ENCODE peak calls at places on chromosome 15, in four cellular contexts. U is GM23248, O is neural progenitor cell, D is thyroid gland. Y is an unnamed sample.

GRCh38 chr15:95468820-95469219 is 861.7 kb upstream of the NR2F2 start:
- DNase-seq in U (no peak), O (no peak), D (no peak), Y (no peak)

GRCh38 chr15:93483923-93484322 is 394.9 kb upstream of the RGMA start:
- DNase-seq in U (no peak), O (no peak), D (no peak), Y (no peak)

GRCh38 chr15:74780983-74781672 is 752 bp upstream of the CSK start:
- DNase-seq in U (peak; percentile 51), O (no peak), D (no peak), Y (no peak)

GRCh38 chr15:80433836-80434235 is 29.7 kb downstream of the ARNT2 start:
- DNase-seq in U (no peak), O (no peak), D (no peak), Y (no peak)

GRCh38 chr15:95972136-95972553 is 358.4 kb upstream of the NR2F2 start:
- DNase-seq in U (peak; percentile 90), O (no peak), D (no peak), Y (peak; percentile 26)

GRCh38 chr15:36331531-36332275 is 247.7 kb upstream of the CDIN1 start:
- DNase-seq in U (peak; percentile 44), O (no peak), D (no peak), Y (no peak)

GRCh38 chr15:59158701-59159034 is 48.0 kb upstream of the LDHAL6B start:
- DNase-seq in U (no peak), O (no peak), D (peak; percentile 91), Y (no peak)

GRCh38 chr15:22884344-22884743 is 45.9 kb downstream of the NIPA2 start:
- DNase-seq in U (no peak), O (peak; percentile 16), D (peak; percentile 34), Y (no peak)

GRCh38 chr15:31214864-31215489 is 111.7 kb upstream of the KLF13 start:
- DNase-seq in U (peak; percentile 85), O (no peak), D (peak; percentile 93), Y (peak; percentile 64)

GRCh38 chr15:70475921-70476320 is 287.4 kb downstream of the UACA start:
- DNase-seq in U (no peak), O (no peak), D (no peak), Y (peak; percentile 44)

GRCh38 chr15:98586066-98586465 is 62.3 kb upstream of the IGF1R start:
- DNase-seq in U (no peak), O (no peak), D (no peak), Y (no peak)

GRCh38 chr15:50953302-50953701 is 44.8 kb downstream of the AP4E1 start:
- DNase-seq in U (peak; percentile 66), O (no peak), D (no peak), Y (no peak)

GRCh38 chr15:32029409-32029861 is 880 bp upstream of the CHRNA7 start:
- DNase-seq in U (peak; percentile 4), O (peak; percentile 80), D (peak; percentile 39), Y (peak; percentile 17)

GRCh38 chr15:89829616-89830440 is 15.2 kb upstream of the ANPEP start:
- DNase-seq in U (no peak), O (no peak), D (no peak), Y (no peak)

GRCh38 chr15:75203017-75203907 is 1.6 kb downstream of the C15orf39 start:
- DNase-seq in U (peak; percentile 53), O (peak; percentile 15), D (peak; percentile 33), Y (no peak)

GRCh38 chr15:88604381-88604951 is 16.7 kb upstream of the AEN start:
- DNase-seq in U (no peak), O (peak; percentile 61), D (peak; percentile 86), Y (no peak)
- H3K27me3 ChIP-seq in U (peaks cover 45% of the 10 kb centered on the region), O (peaks cover 91% of the 10 kb centered on the region), D (no peaks in the 10 kb centered on the region), Y (peaks cover 67% of the 10 kb centered on the region)

GRCh38 chr15:78338756-78339155 is 1.4 kb upstream of the CRABP1 start:
- DNase-seq in U (no peak), O (no peak), D (peak; percentile 93), Y (no peak)
- H3K27me3 ChIP-seq in U (peaks cover 72% of the 10 kb centered on the region), O (peaks cover 48% of the 10 kb centered on the region), D (no peaks in the 10 kb centered on the region), Y (peaks cover 49% of the 10 kb centered on the region)

DNA sequence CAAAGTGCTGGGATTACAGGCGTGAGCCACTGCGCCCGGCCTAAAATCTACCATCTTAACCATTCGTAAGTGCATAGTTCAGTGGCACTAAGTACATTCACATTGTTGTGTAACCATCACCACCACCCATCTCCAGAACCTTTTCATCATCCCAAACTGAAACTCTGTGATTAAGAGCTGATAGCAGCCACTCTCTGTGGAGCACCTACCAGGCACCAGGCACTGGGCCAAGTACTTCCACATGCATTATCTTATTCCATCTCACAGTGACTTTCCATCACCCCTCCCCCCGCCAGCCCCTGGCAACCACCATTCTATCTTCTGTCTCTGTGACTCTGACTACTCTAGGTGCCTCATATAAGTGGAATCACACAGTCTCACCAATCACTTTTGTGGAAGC is 2.3 kb upstream of the INSYN1 start:
- DNase-seq in U (no peak), O (no peak), D (no peak), Y (no peak)
- H3K27me3 ChIP-seq in U (peaks cover 38% of the 10 kb centered on the region), O (peaks cover 50% of the 10 kb centered on the region), D (peaks cover 7% of the 10 kb centered on the region), Y (peaks cover 5% of the 10 kb centered on the region)

DNA sequence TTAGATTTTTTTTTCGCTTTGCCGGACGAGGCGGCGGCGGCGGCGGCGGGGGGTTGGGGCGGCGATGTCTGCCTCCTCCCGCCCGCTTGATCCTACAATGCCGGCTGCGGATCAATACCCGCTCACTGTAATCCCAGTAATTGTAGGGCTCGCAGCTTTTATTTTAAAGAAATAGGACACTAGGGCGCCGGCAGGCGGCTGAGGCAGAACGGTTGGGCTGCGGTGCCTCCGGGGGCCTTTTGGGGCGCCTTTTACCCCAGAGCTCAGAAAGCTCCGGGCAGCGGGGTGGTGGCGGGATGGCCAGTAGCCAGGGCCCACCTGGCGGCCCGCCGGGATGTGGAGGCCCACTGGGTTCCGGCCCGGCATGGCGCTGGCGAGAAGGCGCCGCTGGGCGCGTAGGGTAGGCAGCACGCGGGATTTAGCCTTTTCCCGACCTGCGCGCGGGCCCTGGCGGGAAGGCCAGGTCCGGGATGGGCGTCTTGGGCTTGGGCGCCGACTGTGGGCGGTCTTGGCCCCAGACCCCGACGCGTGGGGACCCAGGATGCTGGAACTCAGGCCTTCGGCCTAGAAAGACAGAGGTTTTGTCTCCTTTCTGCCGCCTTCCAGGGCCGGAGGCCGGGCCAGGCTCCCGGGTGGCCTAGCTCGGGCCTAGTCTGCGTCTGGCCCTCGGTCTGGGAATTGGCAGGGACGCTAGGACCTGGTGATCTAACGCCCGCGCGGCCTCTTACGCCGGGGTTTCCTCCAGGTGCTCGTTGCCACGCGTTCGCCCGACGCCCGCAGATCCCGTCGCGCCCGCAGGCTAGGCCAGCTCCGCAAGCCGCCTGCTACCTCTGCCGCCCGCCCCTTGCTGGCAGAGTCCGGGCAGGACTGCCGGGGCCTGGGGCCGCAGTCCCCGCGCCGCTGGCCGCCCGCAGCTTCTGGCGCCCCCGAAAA is 15.5 kb upstream of the ONECUT1 start:
- DNase-seq in U (peak; percentile 32), O (peak; percentile 87), D (no peak), Y (no peak)
- H3K27me3 ChIP-seq in U (peaks cover 91% of the 10 kb centered on the region), O (peaks cover 92% of the 10 kb centered on the region), D (peaks cover 48% of the 10 kb centered on the region), Y (peaks cover 7% of the 10 kb centered on the region)

DNA sequence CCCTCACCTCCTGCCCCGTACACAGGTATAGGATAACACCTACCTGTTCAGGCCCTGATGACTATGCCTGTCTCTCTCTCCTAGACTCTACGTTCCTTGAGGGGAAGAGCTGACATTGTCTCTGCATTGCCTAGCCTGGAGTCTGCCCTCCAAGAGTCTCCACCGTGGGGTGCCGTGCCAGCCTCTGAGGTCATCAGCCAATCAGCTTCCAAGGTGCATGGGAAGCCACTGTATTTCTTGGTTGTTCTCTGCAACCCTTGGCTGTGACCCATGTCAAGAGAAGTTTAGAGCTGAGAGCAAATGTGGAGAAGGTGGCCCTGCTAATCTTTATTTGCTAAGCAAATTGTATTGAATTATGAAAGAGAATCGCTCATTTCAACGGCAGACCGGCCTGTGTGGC is 182.4 kb downstream of the MEGF11 start:
- DNase-seq in U (no peak), O (no peak), D (no peak), Y (peak; percentile 17)
- H3K27me3 ChIP-seq in U (peaks cover 18% of the 10 kb centered on the region), O (no peaks in the 10 kb centered on the region), D (no peaks in the 10 kb centered on the region), Y (no peaks in the 10 kb centered on the region)

GRCh38 chr15:43193710-43194109 is 8.5 kb downstream of the CCNDBP1 start:
- DNase-seq in U (no peak), O (no peak), D (no peak), Y (no peak)
- H3K27me3 ChIP-seq in U (no peaks in the 10 kb centered on the region), O (no peaks in the 10 kb centered on the region), D (no peaks in the 10 kb centered on the region), Y (no peaks in the 10 kb centered on the region)

GRCh38 chr15:52783191-52783829 is 6.8 kb downstream of the ONECUT1 start:
- DNase-seq in U (no peak), O (peak; percentile 92), D (peak; percentile 30), Y (no peak)

GRCh38 chr15:52778457-52778856 is 11.7 kb downstream of the ONECUT1 start:
- DNase-seq in U (no peak), O (no peak), D (no peak), Y (no peak)

GRCh38 chr15:52782514-52782913 is 7.6 kb downstream of the ONECUT1 start:
- DNase-seq in U (no peak), O (no peak), D (no peak), Y (no peak)

GRCh38 chr15:52783929-52784798 is 6.0 kb downstream of the ONECUT1 start:
- DNase-seq in U (no peak), O (peak; percentile 90), D (no peak), Y (peak; percentile 33)

GRCh38 chr15:52780172-52780980 is 9.8 kb downstream of the ONECUT1 start:
- DNase-seq in U (peak; percentile 71), O (peak; percentile 73), D (peak; percentile 67), Y (no peak)
- H3K27me3 ChIP-seq in U (peaks cover 80% of the 10 kb centered on the region), O (peaks cover 53% of the 10 kb centered on the region), D (peaks cover 42% of the 10 kb centered on the region), Y (peaks cover 94% of the 10 kb centered on the region)